ENCODE peak calls at places on chromosome 11, in six cellular contexts. L is GM12891, K is H1, J is GM12878, Q is K562, E is HepG2. B is an unnamed sample.

GRCh38 chr11:20248345-20248744 is 88.1 kb upstream of the DBX1 start:
- DNase-seq in K (no peak), J (no peak), L (no peak), Q (no peak), E (no peak), B (no peak)

GRCh38 chr11:2213384-2213842 is 41.8 kb upstream of the TH start:
- DNase-seq in J (no peak), E (peak), K (peak), Q (peak), L (no peak), B (no peak)

GRCh38 chr11:57482782-57483569 is 22.6 kb downstream of the RTN4RL2 start:
- DNase-seq in Q (no peak), L (peak), E (no peak), J (no peak), K (peak), B (peak)

GRCh38 chr11:2891291-2891690 is 5.7 kb upstream of the CDKN1C start:
- DNase-seq in J (no peak), Q (peak), L (no peak), K (peak), E (no peak), B (no peak)

GRCh38 chr11:26297179-26297970 is 34.6 kb upstream of the ANO3 start:
- DNase-seq in L (no peak), E (peak), Q (peak), K (no peak), J (no peak), B (no peak)

GRCh38 chr11:112961751-112962747 is 829 bp downstream of the NCAM1 start:
- DNase-seq in Q (no peak), J (no peak), L (peak), K (peak), E (no peak), B (no peak)

GRCh38 chr11:95088946-95089619 is 563 bp upstream of the ENDOD1 start:
- DNase-seq in L (no peak), E (no peak), Q (no peak), J (no peak), K (no peak), B (no peak)

GRCh38 chr11:76603202-76603601 is 67.3 kb downstream of the LRRC32 start:
- DNase-seq in K (peak), E (no peak), J (no peak), L (no peak), Q (no peak), B (no peak)

GRCh38 chr11:77198440-77198849 is 70.4 kb downstream of the MYO7A start:
- DNase-seq in L (peak), K (peak), Q (peak), E (peak), J (no peak), B (no peak)

GRCh38 chr11:13030857-13031256 is 21.7 kb downstream of the RASSF10 start:
- DNase-seq in E (peak), Q (no peak), J (no peak), L (no peak), K (no peak), B (no peak)

GRCh38 chr11:73176145-73176891 is 34.2 kb upstream of the FCHSD2 start:
- DNase-seq in Q (no peak), L (no peak), J (no peak), K (no peak), E (peak), B (no peak)

GRCh38 chr11:32935462-32936029 is 42.9 kb downstream of the QSER1 start:
- DNase-seq in K (no peak), L (no peak), E (no peak), Q (no peak), J (no peak), B (no peak)

GRCh38 chr11:2769779-2770555 is 70.2 kb upstream of the KCNQ1OT1 start:
- DNase-seq in Q (no peak), K (peak), J (no peak), L (no peak), E (no peak), B (no peak)

GRCh38 chr11:9144828-9145227 is 53.4 kb upstream of the SCUBE2 start:
- DNase-seq in E (no peak), J (no peak), K (peak), Q (no peak), L (no peak), B (no peak)

GRCh38 chr11:111220716-111221115 is 24.8 kb upstream of the POU2AF2 start:
- DNase-seq in K (no peak), E (no peak), Q (no peak), L (no peak), J (no peak), B (no peak)

GRCh38 chr11:67664696-67665536 is 9.5 kb downstream of the ALDH3B2 start:
- DNase-seq in Q (peak), J (no peak), K (no peak), E (no peak), L (no peak), B (no peak)

GRCh38 chr11:127524618-127525017 is 524.0 kb upstream of the KIRREL3 start:
- DNase-seq in L (no peak), K (no peak), Q (no peak), J (no peak), E (no peak), B (no peak)

GRCh38 chr11:96264364-96264763 is 78.6 kb downstream of the MAML2 start:
- DNase-seq in E (no peak), Q (no peak), J (no peak), L (no peak), K (no peak), B (no peak)

GRCh38 chr11:25065711-25066110 is 568.9 kb downstream of the LUZP2 start:
- DNase-seq in L (no peak), J (no peak), Q (no peak), K (no peak), E (no peak), B (no peak)

GRCh38 chr11:70871881-70872280 is 380.5 kb downstream of the SHANK2 start:
- DNase-seq in K (no peak), E (no peak), L (no peak), J (no peak), Q (no peak), B (no peak)

GRCh38 chr11:78319453-78319955 is 98.1 kb downstream of the GAB2 start:
- DNase-seq in J (no peak), L (no peak), E (no peak), Q (no peak), K (no peak), B (no peak)

GRCh38 chr11:33893711-33894401 is 2.0 kb upstream of the LMO2 start:
- DNase-seq in J (peak), Q (no peak), L (no peak), K (no peak), E (no peak), B (no peak)

GRCh38 chr11:34192481-34193401 is 87.3 kb downstream of the NAT10 start:
- DNase-seq in J (no peak), Q (no peak), K (no peak), L (no peak), E (no peak), B (no peak)

GRCh38 chr11:64851831-64852337 is 7.4 kb upstream of the CDC42BPG start:
- DNase-seq in K (no peak), J (no peak), E (no peak), L (no peak), Q (peak), B (no peak)

GRCh38 chr11:120040136-120040840 is 97.6 kb downstream of the TRIM29 start:
- DNase-seq in J (no peak), Q (no peak), E (no peak), K (peak), L (no peak), B (no peak)

GRCh38 chr11:120646206-120646605 is 134.7 kb downstream of the GRIK4 start:
- DNase-seq in Q (no peak), J (no peak), L (no peak), E (no peak), K (no peak), B (no peak)

GRCh38 chr11:102292951-102293350 is 24.3 kb upstream of the BIRC3 start:
- DNase-seq in K (no peak), L (no peak), E (no peak), Q (no peak), J (no peak), B (no peak)

GRCh38 chr11:113082501-113082900 is 121.3 kb downstream of the NCAM1 start:
- DNase-seq in L (no peak), Q (no peak), J (no peak), K (no peak), E (no peak), B (no peak)

GRCh38 chr11:79237676-79238075 is 203.2 kb downstream of the TENM4 start:
- DNase-seq in L (no peak), Q (no peak), J (no peak), E (no peak), K (no peak), B (no peak)

GRCh38 chr11:90251599-90251998 is 28.8 kb upstream of the CHORDC1 start:
- DNase-seq in J (no peak), K (no peak), L (no peak), Q (no peak), E (no peak), B (no peak)

GRCh38 chr11:9091044-9091936 is at the start of gene SCUBE2:
- DNase-seq in E (no peak), K (peak), J (no peak), L (peak), Q (no peak), B (peak)

GRCh38 chr11:119369035-119369925 is 12.2 kb downstream of the USP2 start:
- DNase-seq in Q (no peak), K (no peak), L (no peak), E (peak), J (no peak), B (no peak)

GRCh38 chr11:86212212-86212611 is 32.3 kb upstream of the EED start:
- DNase-seq in Q (no peak), L (no peak), K (no peak), E (no peak), J (no peak), B (no peak)

GRCh38 chr11:64078294-64078693 is 42.6 kb downstream of the FLRT1 start:
- DNase-seq in K (no peak), Q (no peak), J (no peak), E (no peak), L (no peak), B (no peak)

GRCh38 chr11:123211134-123211879 is 16.3 kb upstream of the CLMP start:
- DNase-seq in J (no peak), E (no peak), K (no peak), L (no peak), Q (no peak), B (no peak)
- TF ChIP-seq POLR2A in J (no peak), E (no peak), K (no peak), L (no peak), Q (no peak), B (no peak)

GRCh38 chr11:4748435-4748834 is 21.3 kb downstream of the OR51F1 start:
- DNase-seq in J (no peak), E (no peak), L (no peak), Q (no peak), K (no peak), B (no peak)
- TF ChIP-seq TAF1 in J (no peak), E (no peak), L (no peak), Q (no peak), K (no peak), B (no peak)

DNA sequence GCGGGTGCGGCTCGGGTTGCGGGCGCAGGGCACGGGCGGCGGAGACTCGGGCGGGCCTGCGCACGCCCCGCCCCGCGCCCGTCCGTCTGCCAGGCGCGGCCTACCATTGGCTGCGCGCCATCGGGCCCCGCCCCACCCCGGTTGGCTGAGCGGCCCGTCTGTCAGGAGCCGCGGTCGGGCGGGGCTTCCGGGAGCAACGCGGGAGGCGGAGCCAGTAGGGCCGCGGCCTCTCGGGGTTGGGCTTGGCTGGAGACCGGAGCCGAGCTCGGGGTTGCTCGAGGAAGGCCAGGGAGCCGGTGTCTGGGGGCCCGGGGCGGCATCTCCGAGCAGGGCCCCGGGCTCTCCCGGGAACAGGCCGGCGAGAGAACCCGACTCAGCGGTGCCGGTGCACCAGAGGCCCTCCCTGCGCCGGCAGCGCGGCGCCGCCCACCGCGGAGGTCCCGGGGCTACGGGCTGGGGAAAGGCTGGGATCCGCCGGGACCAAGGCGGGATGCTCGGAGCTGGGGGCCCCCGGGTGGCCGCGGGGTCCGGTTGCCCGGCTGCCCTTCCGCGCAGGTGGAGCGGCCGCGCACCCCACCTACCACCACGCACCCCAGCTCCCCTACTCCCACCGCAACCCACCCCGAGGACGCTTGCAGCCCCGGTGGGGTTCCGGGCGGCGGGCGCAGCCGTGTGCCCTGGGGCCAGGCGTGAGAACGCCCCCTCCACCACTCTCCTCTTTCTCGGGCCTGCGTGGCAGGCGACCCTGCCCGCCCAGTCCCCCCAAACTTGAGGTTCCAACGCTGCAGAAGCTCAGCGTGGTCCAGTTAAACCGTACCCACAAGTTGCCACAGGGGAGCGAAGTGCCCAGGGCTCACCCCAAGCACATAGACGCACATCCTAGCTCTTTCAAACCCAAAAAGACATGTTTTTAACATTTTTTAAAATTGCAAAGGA is at the start of gene HRAS:
- DNase-seq in L (peak), E (peak), Q (peak), K (peak), J (peak), B (peak)
- TF ChIP-seq POLR2AphosphoS5 in L (no peak), E (peak), Q (peak), K (peak), J (peak), B (peak)

GRCh38 chr11:88213406-88213805 is 38.2 kb upstream of the RAB38 start:
- DNase-seq in K (no peak), L (no peak), Q (no peak), E (no peak), J (no peak), B (no peak)
- TF ChIP-seq POLR2A in K (no peak), L (no peak), Q (no peak), E (no peak), J (no peak), B (no peak)

DNA sequence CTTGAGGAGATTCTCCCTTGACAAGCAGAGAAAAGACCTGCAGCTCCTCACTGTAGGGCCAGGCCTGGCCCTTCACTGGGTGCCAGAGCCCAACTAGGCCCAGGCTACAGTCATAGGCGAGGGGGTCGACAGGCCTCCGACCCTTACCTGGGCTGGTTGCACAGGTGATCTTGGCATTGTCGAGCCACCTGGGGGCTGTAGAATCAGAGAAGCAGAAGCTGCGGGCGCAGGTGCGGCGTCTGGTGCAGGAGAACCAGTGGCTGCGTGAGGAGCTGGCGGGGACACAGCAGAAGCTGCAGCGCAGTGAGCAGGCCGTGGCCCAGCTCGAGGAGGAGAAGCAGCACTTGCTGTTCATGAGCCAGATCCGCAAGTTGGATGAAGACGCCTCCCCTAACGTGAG is 6.9 kb upstream of the RAB1B start:
- DNase-seq in E (no peak), L (no peak), J (no peak), Q (no peak), K (no peak), B (no peak)
- TF ChIP-seq TAF1 in E (no peak), L (no peak), J (no peak), Q (no peak), K (no peak), B (no peak)

B was measured in GM12892.